ENCODE peak calls at places on chromosomes 11 and 22, in five cellular contexts. O, B, L, I and D are unnamed samples. For H3K36me3, the result is how much of the 10 kb centered on the place peaks cover.

GRCh38 chr22:30056015-30056414 is 24.2 kb upstream of the HORMAD2 start:
- DNase-seq in O (no peak), B (no peak), L (no peak), I (no peak), D (no peak)

GRCh38 chr11:73875840-73876239 is 806 bp downstream of the COA4 start:
- DNase-seq in O (no peak), B (no peak), L (peak), I (no peak), D (no peak)

GRCh38 chr22:45263790-45264269 is 20.9 kb upstream of the UPK3A start:
- DNase-seq in O (no peak), B (no peak), L (peak), I (peak), D (peak)

GRCh38 chr11:73430326-73430725 is 54.1 kb downstream of the RELT start:
- DNase-seq in O (no peak), B (no peak), L (no peak), I (no peak), D (no peak)

GRCh38 chr11:126468102-126468521 is 112.6 kb downstream of the ST3GAL4 start:
- DNase-seq in O (no peak), B (no peak), L (no peak), I (no peak), D (no peak)

GRCh38 chr11:24383137-24383536 is 113.7 kb upstream of the LUZP2 start:
- DNase-seq in O (no peak), B (no peak), L (no peak), I (no peak), D (no peak)

GRCh38 chr22:27853404-27853803 is 51.8 kb upstream of the MN1 start:
- DNase-seq in O (no peak), B (no peak), L (no peak), I (no peak), D (no peak)

GRCh38 chr11:18739684-18740083 is 13.7 kb upstream of the IGSF22 start:
- DNase-seq in O (no peak), B (no peak), L (no peak), I (no peak), D (no peak)

GRCh38 chr11:44839458-44840084 is 111.1 kb downstream of the TP53I11 start:
- DNase-seq in O (no peak), B (no peak), L (no peak), I (no peak), D (no peak)

GRCh38 chr22:37179622-37180420 is 8.2 kb downstream of the C1QTNF6 start:
- DNase-seq in O (no peak), B (no peak), L (no peak), I (peak), D (peak)

GRCh38 chr11:64351136-64351631 is 7.8 kb upstream of the RPS6KA4 start:
- DNase-seq in O (no peak), B (no peak), L (no peak), I (no peak), D (no peak)

GRCh38 chr22:29205598-29206371 is at the start of gene EMID1:
- DNase-seq in O (no peak), B (peak), L (no peak), I (peak), D (peak)

GRCh38 chr11:116118138-116118470 is 613.9 kb upstream of the CADM1 start:
- DNase-seq in O (no peak), B (no peak), L (no peak), I (no peak), D (no peak)

GRCh38 chr11:96905084-96905641 is 515.4 kb downstream of the JRKL start:
- DNase-seq in O (no peak), B (no peak), L (no peak), I (no peak), D (no peak)

GRCh38 chr11:102260241-102260640 is 57.0 kb upstream of the BIRC3 start:
- DNase-seq in O (no peak), B (peak), L (no peak), I (no peak), D (no peak)

GRCh38 chr11:83070044-83070877 is 1.4 kb downstream of the RAB30 start:
- DNase-seq in O (no peak), B (peak), L (no peak), I (no peak), D (no peak)

GRCh38 chr11:123707606-123708205 is 33.8 kb downstream of the ZNF202 start:
- DNase-seq in O (peak), B (peak), L (peak), I (peak), D (no peak)

GRCh38 chr11:45179686-45180085 is 33.2 kb downstream of the PRDM11 start:
- DNase-seq in O (no peak), B (no peak), L (no peak), I (no peak), D (no peak)

GRCh38 chr11:2791521-2792375 is 92.0 kb upstream of the KCNQ1OT1 start:
- DNase-seq in O (no peak), B (no peak), L (no peak), I (peak), D (peak)

GRCh38 chr11:75449776-75450175 is 16.8 kb upstream of the KLHL35 start:
- DNase-seq in O (no peak), B (no peak), L (no peak), I (no peak), D (no peak)

GRCh38 chr11:97860237-97860636 is 1160.5 kb upstream of the CNTN5 start:
- DNase-seq in O (no peak), B (no peak), L (no peak), I (no peak), D (no peak)

GRCh38 chr11:76030973-76031590 is 175.2 kb downstream of the WNT11 start:
- DNase-seq in O (no peak), B (no peak), L (no peak), I (no peak), D (no peak)

GRCh38 chr11:128205796-128206195 is 381.6 kb downstream of the ETS1 start:
- DNase-seq in O (no peak), B (no peak), L (no peak), I (no peak), D (no peak)

GRCh38 chr11:43936081-43936480 is 6.4 kb upstream of the C11orf96 start:
- DNase-seq in O (no peak), B (no peak), L (no peak), I (no peak), D (no peak)

GRCh38 chr11:71446150-71446549 is 2.0 kb downstream of the DHCR7 start:
- DNase-seq in O (no peak), B (no peak), L (no peak), I (no peak), D (no peak)

GRCh38 chr11:71442123-71442522 is 6.1 kb downstream of the DHCR7 start:
- DNase-seq in O (no peak), B (no peak), L (no peak), I (no peak), D (no peak)

GRCh38 chr11:71442880-71443279 is 5.3 kb downstream of the DHCR7 start:
- DNase-seq in O (no peak), B (no peak), L (no peak), I (no peak), D (no peak)

GRCh38 chr11:71444811-71445210 is 3.4 kb downstream of the DHCR7 start:
- DNase-seq in O (no peak), B (no peak), L (no peak), I (no peak), D (no peak)

GRCh38 chr11:71443736-71444410 is 4.3 kb downstream of the DHCR7 start:
- DNase-seq in O (no peak), B (no peak), L (no peak), I (no peak), D (no peak)
- H3K36me3 ChIP-seq in O (under half), B (half or more), L (half or more), I (under half), D (under half)

GRCh38 chr11:10764412-10764811 is 13.4 kb downstream of the CTR9 start:
- DNase-seq in O (no peak), B (no peak), L (no peak), I (no peak), D (no peak)
- H3K36me3 ChIP-seq in O (under half), B (under half), L (under half), I (half or more), D (under half)

DNA sequence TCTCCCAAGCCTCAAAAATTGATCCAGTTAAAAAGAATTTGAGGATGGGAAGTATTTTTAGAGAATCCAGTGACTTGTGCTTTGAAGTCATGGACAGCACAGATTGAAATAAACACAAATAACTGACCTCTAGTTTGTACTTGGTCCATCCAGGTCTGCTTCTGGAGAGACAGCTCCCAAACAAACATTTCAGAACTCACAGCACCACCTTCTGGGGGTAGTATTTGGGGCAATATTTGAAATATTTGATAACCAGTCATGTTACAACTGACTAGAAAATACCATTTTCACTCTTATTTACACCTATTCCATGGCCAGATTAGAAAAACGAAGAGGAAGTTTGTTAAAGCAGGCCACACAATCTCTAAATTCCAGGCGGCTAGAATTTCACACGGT is 56.2 kb downstream of the CTSC start:
- DNase-seq in O (no peak), B (no peak), L (no peak), I (no peak), D (no peak)
- H3K36me3 ChIP-seq in O (under half), B (under half), L (under half), I (under half), D (under half)

GRCh38 chr11:46421257-46421880 is 29.8 kb upstream of the CHRM4 start:
- DNase-seq in O (no peak), B (no peak), L (no peak), I (no peak), D (no peak)

GRCh38 chr11:46420513-46420912 is 28.9 kb upstream of the CHRM4 start:
- DNase-seq in O (no peak), B (no peak), L (no peak), I (no peak), D (no peak)

GRCh38 chr11:46416656-46417055 is 25.1 kb upstream of the CHRM4 start:
- DNase-seq in O (no peak), B (no peak), L (no peak), I (no peak), D (no peak)

GRCh38 chr11:46417711-46418110 is 26.1 kb upstream of the CHRM4 start:
- DNase-seq in O (no peak), B (peak), L (no peak), I (no peak), D (no peak)

GRCh38 chr11:46418751-46419150 is 27.2 kb upstream of the CHRM4 start:
- DNase-seq in O (no peak), B (no peak), L (no peak), I (no peak), D (no peak)
- H3K36me3 ChIP-seq in O (under half), B (under half), L (under half), I (half or more), D (half or more)

DNA sequence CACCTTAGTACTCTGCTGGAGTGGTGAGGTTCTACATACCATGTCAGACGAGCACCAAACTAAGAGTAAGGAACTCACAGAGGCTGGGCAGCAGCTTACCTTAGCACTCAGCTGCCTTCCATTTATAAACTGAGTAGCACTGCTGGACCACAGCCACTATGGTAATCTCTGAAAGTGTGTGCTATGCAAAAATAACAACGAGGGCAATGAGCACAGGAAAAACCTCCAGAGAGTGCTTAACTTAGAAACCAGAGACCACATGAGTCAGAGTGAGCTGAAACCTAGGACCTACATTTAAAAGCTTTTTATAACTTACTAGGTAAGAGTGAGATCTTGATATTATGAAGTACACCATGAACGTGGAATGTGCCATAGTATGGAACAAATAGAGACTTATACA is 17.1 kb upstream of the CD59 start:
- DNase-seq in O (no peak), B (no peak), L (no peak), I (no peak), D (no peak)
- H3K36me3 ChIP-seq in O (under half), B (under half), L (under half), I (half or more), D (half or more)